ENCODE peak calls at places on chromosomes 16 and 17, in six cellular contexts. One of them, this sample, is unnamed.

GRCh38 chr17:75639771-75640555 is 6.7 kb downstream of the SMIM5 start:
- DNase-seq in renal cortical epithelial cell: no peak
- DNase-seq in right lobe of liver: peak; percentile 19
- DNase-seq in AG08396: no peak
- DNase-seq in stimulated activated CD4-positive, alpha-beta T cell treated with anti-CD3 and anti-CD28 coated beads, TNF-alpha, amount 100 ng/mL, for 48 hours: no peak
- DNase-seq in NCI-H460: no peak
- DNase-seq in this sample: peak; percentile 79

GRCh38 chr17:78769200-78769773 is 12.8 kb downstream of the CYTH1 start:
- DNase-seq in renal cortical epithelial cell: no peak
- DNase-seq in right lobe of liver: no peak
- DNase-seq in AG08396: no peak
- DNase-seq in stimulated activated CD4-positive, alpha-beta T cell treated with anti-CD3 and anti-CD28 coated beads, TNF-alpha, amount 100 ng/mL, for 48 hours: no peak
- DNase-seq in NCI-H460: no peak
- DNase-seq in this sample: no peak

GRCh38 chr16:12350945-12351344 is 374.4 kb downstream of the SNX29 start:
- DNase-seq in renal cortical epithelial cell: no peak
- DNase-seq in right lobe of liver: no peak
- DNase-seq in AG08396: no peak
- DNase-seq in stimulated activated CD4-positive, alpha-beta T cell treated with anti-CD3 and anti-CD28 coated beads, TNF-alpha, amount 100 ng/mL, for 48 hours: no peak
- DNase-seq in NCI-H460: no peak
- DNase-seq in this sample: no peak

GRCh38 chr16:592518-593306 is 2.8 kb downstream of the RAB40C start:
- DNase-seq in renal cortical epithelial cell: peak; percentile 72
- DNase-seq in right lobe of liver: peak; percentile 66
- DNase-seq in AG08396: no peak
- DNase-seq in stimulated activated CD4-positive, alpha-beta T cell treated with anti-CD3 and anti-CD28 coated beads, TNF-alpha, amount 100 ng/mL, for 48 hours: no peak
- DNase-seq in NCI-H460: no peak
- DNase-seq in this sample: peak; percentile 75

GRCh38 chr16:80689487-80689886 is 114.9 kb downstream of the CDYL2 start:
- DNase-seq in renal cortical epithelial cell: no peak
- DNase-seq in right lobe of liver: no peak
- DNase-seq in AG08396: no peak
- DNase-seq in stimulated activated CD4-positive, alpha-beta T cell treated with anti-CD3 and anti-CD28 coated beads, TNF-alpha, amount 100 ng/mL, for 48 hours: no peak
- DNase-seq in NCI-H460: no peak
- DNase-seq in this sample: no peak

GRCh38 chr16:55605756-55606155 is 39.3 kb downstream of the CAPNS2 start:
- DNase-seq in renal cortical epithelial cell: no peak
- DNase-seq in right lobe of liver: no peak
- DNase-seq in AG08396: no peak
- DNase-seq in stimulated activated CD4-positive, alpha-beta T cell treated with anti-CD3 and anti-CD28 coated beads, TNF-alpha, amount 100 ng/mL, for 48 hours: no peak
- DNase-seq in NCI-H460: no peak
- DNase-seq in this sample: no peak

GRCh38 chr17:40564195-40564882 is 933 bp downstream of the CCR7 start:
- DNase-seq in renal cortical epithelial cell: no peak
- DNase-seq in right lobe of liver: no peak
- DNase-seq in AG08396: no peak
- DNase-seq in stimulated activated CD4-positive, alpha-beta T cell treated with anti-CD3 and anti-CD28 coated beads, TNF-alpha, amount 100 ng/mL, for 48 hours: no peak
- DNase-seq in NCI-H460: no peak
- DNase-seq in this sample: no peak

GRCh38 chr16:24635900-24636610 is 93.4 kb upstream of the TNRC6A start:
- DNase-seq in renal cortical epithelial cell: peak; percentile 97
- DNase-seq in right lobe of liver: peak; percentile 70
- DNase-seq in AG08396: peak; percentile 87
- DNase-seq in stimulated activated CD4-positive, alpha-beta T cell treated with anti-CD3 and anti-CD28 coated beads, TNF-alpha, amount 100 ng/mL, for 48 hours: no peak
- DNase-seq in NCI-H460: peak; percentile 66
- DNase-seq in this sample: peak; percentile 61

GRCh38 chr16:69019811-69020210 is 85.6 kb upstream of the HAS3 start:
- DNase-seq in renal cortical epithelial cell: no peak
- DNase-seq in right lobe of liver: no peak
- DNase-seq in AG08396: no peak
- DNase-seq in stimulated activated CD4-positive, alpha-beta T cell treated with anti-CD3 and anti-CD28 coated beads, TNF-alpha, amount 100 ng/mL, for 48 hours: no peak
- DNase-seq in NCI-H460: no peak
- DNase-seq in this sample: no peak

GRCh38 chr17:70521821-70522256 is 352.5 kb downstream of the KCNJ2 start:
- DNase-seq in renal cortical epithelial cell: peak; percentile 36
- DNase-seq in right lobe of liver: peak; percentile 57
- DNase-seq in AG08396: no peak
- DNase-seq in stimulated activated CD4-positive, alpha-beta T cell treated with anti-CD3 and anti-CD28 coated beads, TNF-alpha, amount 100 ng/mL, for 48 hours: no peak
- DNase-seq in NCI-H460: no peak
- DNase-seq in this sample: no peak

GRCh38 chr16:1072526-1073261 is at the start of gene SSTR5:
- DNase-seq in renal cortical epithelial cell: no peak
- DNase-seq in right lobe of liver: no peak
- DNase-seq in AG08396: no peak
- DNase-seq in stimulated activated CD4-positive, alpha-beta T cell treated with anti-CD3 and anti-CD28 coated beads, TNF-alpha, amount 100 ng/mL, for 48 hours: no peak
- DNase-seq in NCI-H460: no peak
- DNase-seq in this sample: no peak

GRCh38 chr16:23079683-23080221 is 69.5 kb downstream of the USP31 start:
- DNase-seq in renal cortical epithelial cell: no peak
- DNase-seq in right lobe of liver: peak; percentile 33
- DNase-seq in AG08396: no peak
- DNase-seq in stimulated activated CD4-positive, alpha-beta T cell treated with anti-CD3 and anti-CD28 coated beads, TNF-alpha, amount 100 ng/mL, for 48 hours: no peak
- DNase-seq in NCI-H460: no peak
- DNase-seq in this sample: peak; percentile 72

GRCh38 chr17:78120971-78121800 is 7.4 kb downstream of the TMC6 start:
- DNase-seq in renal cortical epithelial cell: no peak
- DNase-seq in right lobe of liver: peak; percentile 19
- DNase-seq in AG08396: no peak
- DNase-seq in stimulated activated CD4-positive, alpha-beta T cell treated with anti-CD3 and anti-CD28 coated beads, TNF-alpha, amount 100 ng/mL, for 48 hours: no peak
- DNase-seq in NCI-H460: no peak
- DNase-seq in this sample: no peak

GRCh38 chr17:20159406-20160075 is 150.4 kb downstream of the SPECC1 start:
- DNase-seq in renal cortical epithelial cell: peak; percentile 15
- DNase-seq in right lobe of liver: no peak
- DNase-seq in AG08396: no peak
- DNase-seq in stimulated activated CD4-positive, alpha-beta T cell treated with anti-CD3 and anti-CD28 coated beads, TNF-alpha, amount 100 ng/mL, for 48 hours: no peak
- DNase-seq in NCI-H460: no peak
- DNase-seq in this sample: no peak

GRCh38 chr16:24626251-24626650 is 86.9 kb downstream of the RBBP6 start:
- DNase-seq in renal cortical epithelial cell: no peak
- DNase-seq in right lobe of liver: no peak
- DNase-seq in AG08396: no peak
- DNase-seq in stimulated activated CD4-positive, alpha-beta T cell treated with anti-CD3 and anti-CD28 coated beads, TNF-alpha, amount 100 ng/mL, for 48 hours: no peak
- DNase-seq in NCI-H460: no peak
- DNase-seq in this sample: no peak

GRCh38 chr17:59311051-59311468 is 20.4 kb upstream of the YPEL2 start:
- DNase-seq in renal cortical epithelial cell: peak; percentile 55
- DNase-seq in right lobe of liver: no peak
- DNase-seq in AG08396: peak; percentile 69
- DNase-seq in stimulated activated CD4-positive, alpha-beta T cell treated with anti-CD3 and anti-CD28 coated beads, TNF-alpha, amount 100 ng/mL, for 48 hours: no peak
- DNase-seq in NCI-H460: peak; percentile 74
- DNase-seq in this sample: peak; percentile 72

GRCh38 chr16:22326771-22327445 is 29.7 kb downstream of the POLR3E start:
- DNase-seq in renal cortical epithelial cell: no peak
- DNase-seq in right lobe of liver: no peak
- DNase-seq in AG08396: no peak
- DNase-seq in stimulated activated CD4-positive, alpha-beta T cell treated with anti-CD3 and anti-CD28 coated beads, TNF-alpha, amount 100 ng/mL, for 48 hours: no peak
- DNase-seq in NCI-H460: no peak
- DNase-seq in this sample: no peak

GRCh38 chr16:51151951-51152663 is 1.0 kb upstream of the SALL1 start:
- DNase-seq in renal cortical epithelial cell: peak; percentile 85
- DNase-seq in right lobe of liver: peak; percentile 92
- DNase-seq in AG08396: peak; percentile 96
- DNase-seq in stimulated activated CD4-positive, alpha-beta T cell treated with anti-CD3 and anti-CD28 coated beads, TNF-alpha, amount 100 ng/mL, for 48 hours: no peak
- DNase-seq in NCI-H460: peak; percentile 25
- DNase-seq in this sample: no peak

GRCh38 chr16:28063611-28064061 is at the start of gene GSG1L:
- DNase-seq in renal cortical epithelial cell: no peak
- DNase-seq in right lobe of liver: no peak
- DNase-seq in AG08396: no peak
- DNase-seq in stimulated activated CD4-positive, alpha-beta T cell treated with anti-CD3 and anti-CD28 coated beads, TNF-alpha, amount 100 ng/mL, for 48 hours: no peak
- DNase-seq in NCI-H460: no peak
- DNase-seq in this sample: no peak

GRCh38 chr16:55370762-55371482 is 46.9 kb downstream of the IRX6 start:
- DNase-seq in renal cortical epithelial cell: peak; percentile 6
- DNase-seq in right lobe of liver: peak; percentile 60
- DNase-seq in AG08396: peak; percentile 54
- DNase-seq in stimulated activated CD4-positive, alpha-beta T cell treated with anti-CD3 and anti-CD28 coated beads, TNF-alpha, amount 100 ng/mL, for 48 hours: no peak
- DNase-seq in NCI-H460: peak; percentile 9
- DNase-seq in this sample: no peak

GRCh38 chr17:50396261-50397110 is 837 bp downstream of the LRRC59 start:
- DNase-seq in renal cortical epithelial cell: peak; percentile 52
- DNase-seq in right lobe of liver: peak; percentile 54
- DNase-seq in AG08396: peak; percentile 73
- DNase-seq in stimulated activated CD4-positive, alpha-beta T cell treated with anti-CD3 and anti-CD28 coated beads, TNF-alpha, amount 100 ng/mL, for 48 hours: no peak
- DNase-seq in NCI-H460: peak; percentile 37
- DNase-seq in this sample: peak; percentile 76

GRCh38 chr16:27819356-27819755 is 244.2 kb downstream of the GSG1L start:
- DNase-seq in renal cortical epithelial cell: no peak
- DNase-seq in right lobe of liver: no peak
- DNase-seq in AG08396: no peak
- DNase-seq in stimulated activated CD4-positive, alpha-beta T cell treated with anti-CD3 and anti-CD28 coated beads, TNF-alpha, amount 100 ng/mL, for 48 hours: no peak
- DNase-seq in NCI-H460: no peak
- DNase-seq in this sample: no peak

GRCh38 chr17:14340968-14341412 is 40.1 kb downstream of the HS3ST3B1 start:
- DNase-seq in renal cortical epithelial cell: no peak
- DNase-seq in right lobe of liver: no peak
- DNase-seq in AG08396: peak; percentile 15
- DNase-seq in stimulated activated CD4-positive, alpha-beta T cell treated with anti-CD3 and anti-CD28 coated beads, TNF-alpha, amount 100 ng/mL, for 48 hours: no peak
- DNase-seq in NCI-H460: no peak
- DNase-seq in this sample: no peak

GRCh38 chr17:16491703-16492612 is at the start of gene LRRC75A:
- DNase-seq in renal cortical epithelial cell: no peak
- DNase-seq in right lobe of liver: peak; percentile 53
- DNase-seq in AG08396: peak; percentile 91
- DNase-seq in stimulated activated CD4-positive, alpha-beta T cell treated with anti-CD3 and anti-CD28 coated beads, TNF-alpha, amount 100 ng/mL, for 48 hours: peak; percentile 11
- DNase-seq in NCI-H460: peak; percentile 34
- DNase-seq in this sample: peak; percentile 79